ENCODE peak calls at places on chromosomes 3 and 15, in ten cellular contexts. R, F, Y, B, T, W, E, P, N and A are unnamed samples.

GRCh38 chr3:192915306-192915705 is 2.4 kb downstream of the MB21D2 start:
- DNase-seq in N (peak; percentile 68), Y (no peak), F (no peak), P (no peak), R (peak; percentile 38), B (no peak), W (peak; percentile 55), T (no peak), E (no peak), A (no peak)

GRCh38 chr3:15667484-15667883 is 65.9 kb downstream of the BTD start:
- DNase-seq in N (no peak), P (no peak), E (no peak), W (no peak), F (peak; percentile 7), Y (no peak), T (no peak), R (no peak), B (no peak), A (no peak)

GRCh38 chr3:50926868-50927267 is 252.1 kb downstream of the DOCK3 start:
- DNase-seq in T (no peak), W (no peak), Y (no peak), P (no peak), F (no peak), E (no peak), N (no peak), R (no peak), B (no peak), A (no peak)

GRCh38 chr3:157856078-157856939 is 249.9 kb downstream of the SHOX2 start:
- DNase-seq in T (no peak), Y (peak; percentile 13), W (no peak), P (no peak), R (no peak), E (no peak), B (no peak), F (no peak), N (no peak), A (no peak)

GRCh38 chr3:99633887-99634558 is 4.4 kb upstream of the COL8A1 start:
- DNase-seq in E (no peak), R (no peak), B (no peak), F (no peak), W (no peak), N (no peak), Y (no peak), T (no peak), P (no peak), A (no peak)

GRCh38 chr15:35068861-35069260 is 16.2 kb downstream of the NANOGP8 start:
- DNase-seq in T (no peak), B (no peak), F (no peak), Y (no peak), R (no peak), P (no peak), N (no peak), E (no peak), W (no peak), A (no peak)

GRCh38 chr3:179451335-179452165 is at the start of gene GNB4:
- DNase-seq in T (peak; percentile 59), W (peak; percentile 70), N (peak; percentile 82), B (peak; percentile 71), R (peak; percentile 40), Y (peak; percentile 50), E (peak; percentile 86), F (peak; percentile 16), P (peak; percentile 70), A (peak; percentile 62)

GRCh38 chr3:190594171-190594570 is 80.3 kb downstream of the IL1RAP start:
- DNase-seq in P (no peak), N (no peak), Y (no peak), T (no peak), F (no peak), W (no peak), R (no peak), B (no peak), E (no peak), A (no peak)

GRCh38 chr3:4981688-4982494 is 2.7 kb downstream of the BHLHE40 start:
- DNase-seq in Y (peak; percentile 66), N (peak; percentile 81), P (no peak), W (no peak), F (no peak), R (no peak), E (no peak), T (peak; percentile 48), B (no peak), A (no peak)

GRCh38 chr3:50658831-50659230 is 15.9 kb upstream of the DOCK3 start:
- DNase-seq in F (no peak), Y (peak; percentile 1), R (no peak), E (no peak), P (no peak), B (no peak), N (no peak), T (no peak), W (no peak), A (no peak)

GRCh38 chr3:131072845-131073244 is 46.2 kb downstream of the NEK11 start:
- DNase-seq in N (peak; percentile 6), P (peak; percentile 15), F (no peak), B (no peak), Y (no peak), T (no peak), W (no peak), R (no peak), E (no peak), A (no peak)